ENCODE peak calls at places on chromosomes 13 and 19, in seven cellular contexts. One of them, this sample, is unnamed.

GRCh38 chr19:39409886-39410619 is 2.4 kb upstream of the PLEKHG2 start:
- DNase-seq in A549: no peak
- DNase-seq in H1: no peak
- DNase-seq in SK-N-SH: peak
- DNase-seq in IMR-90: no peak
- DNase-seq in HepG2: peak
- DNase-seq in K562: peak
- DNase-seq in this sample: no peak

GRCh38 chr19:49758292-49758691 is 4.8 kb downstream of the TSKS start:
- DNase-seq in IMR-90: peak
- DNase-seq in SK-N-SH: no peak
- DNase-seq in K562: no peak
- DNase-seq in A549: peak
- DNase-seq in HepG2: no peak
- DNase-seq in H1: no peak
- DNase-seq in this sample: no peak

GRCh38 chr13:51619614-51620013 is 35.4 kb downstream of the WDFY2 start:
- DNase-seq in IMR-90: peak
- DNase-seq in K562: no peak
- DNase-seq in SK-N-SH: no peak
- DNase-seq in HepG2: no peak
- DNase-seq in A549: no peak
- DNase-seq in H1: no peak
- DNase-seq in this sample: no peak

GRCh38 chr13:31896427-31896826 is 135.1 kb upstream of the FRY start:
- DNase-seq in A549: no peak
- DNase-seq in SK-N-SH: no peak
- DNase-seq in IMR-90: peak
- DNase-seq in K562: no peak
- DNase-seq in HepG2: no peak
- DNase-seq in H1: no peak
- DNase-seq in this sample: no peak

GRCh38 chr13:90321281-90321931 is 1026.1 kb upstream of the MIR17HG start:
- DNase-seq in IMR-90: no peak
- DNase-seq in SK-N-SH: no peak
- DNase-seq in A549: no peak
- DNase-seq in H1: no peak
- DNase-seq in HepG2: no peak
- DNase-seq in K562: no peak
- DNase-seq in this sample: no peak

GRCh38 chr13:111519041-111519440 is 198.6 kb downstream of the TEX29 start:
- DNase-seq in SK-N-SH: no peak
- DNase-seq in H1: no peak
- DNase-seq in IMR-90: no peak
- DNase-seq in HepG2: no peak
- DNase-seq in K562: no peak
- DNase-seq in A549: no peak
- DNase-seq in this sample: no peak

GRCh38 chr13:91946498-91947070 is 548.2 kb downstream of the GPC5 start:
- DNase-seq in HepG2: peak
- DNase-seq in K562: peak
- DNase-seq in SK-N-SH: peak
- DNase-seq in IMR-90: peak
- DNase-seq in H1: no peak
- DNase-seq in A549: peak
- DNase-seq in this sample: no peak

GRCh38 chr19:17871878-17872250 is at the start of gene SLC5A5:
- DNase-seq in A549: no peak
- DNase-seq in IMR-90: no peak
- DNase-seq in HepG2: no peak
- DNase-seq in H1: no peak
- DNase-seq in K562: no peak
- DNase-seq in SK-N-SH: peak
- DNase-seq in this sample: no peak

GRCh38 chr19:38224014-38224862 is at the start of gene DPF1:
- DNase-seq in K562: peak
- DNase-seq in IMR-90: peak
- DNase-seq in A549: peak
- DNase-seq in SK-N-SH: peak
- DNase-seq in HepG2: peak
- DNase-seq in H1: no peak
- DNase-seq in this sample: peak

GRCh38 chr19:47494729-47495128 is 10.7 kb upstream of the KPTN start:
- DNase-seq in HepG2: no peak
- DNase-seq in IMR-90: no peak
- DNase-seq in H1: no peak
- DNase-seq in K562: no peak
- DNase-seq in A549: no peak
- DNase-seq in SK-N-SH: peak
- DNase-seq in this sample: no peak

GRCh38 chr13:99260216-99260615 is 2.0 kb upstream of the GPR18 start:
- DNase-seq in K562: no peak
- DNase-seq in HepG2: no peak
- DNase-seq in IMR-90: peak
- DNase-seq in SK-N-SH: no peak
- DNase-seq in A549: no peak
- DNase-seq in H1: no peak
- DNase-seq in this sample: no peak

GRCh38 chr19:34507414-34508067 is 26.0 kb downstream of the WTIP start:
- DNase-seq in A549: no peak
- DNase-seq in HepG2: no peak
- DNase-seq in IMR-90: no peak
- DNase-seq in H1: no peak
- DNase-seq in SK-N-SH: peak
- DNase-seq in K562: peak
- DNase-seq in this sample: no peak

GRCh38 chr13:85362980-85363379 is 436.2 kb downstream of the SLITRK6 start:
- DNase-seq in HepG2: no peak
- DNase-seq in K562: no peak
- DNase-seq in A549: no peak
- DNase-seq in H1: no peak
- DNase-seq in SK-N-SH: no peak
- DNase-seq in IMR-90: no peak
- DNase-seq in this sample: no peak

GRCh38 chr13:55727683-55728082 is 1413.0 kb upstream of the PRR20A start:
- DNase-seq in SK-N-SH: no peak
- DNase-seq in K562: no peak
- DNase-seq in A549: no peak
- DNase-seq in IMR-90: no peak
- DNase-seq in H1: no peak
- DNase-seq in HepG2: no peak
- DNase-seq in this sample: no peak

GRCh38 chr13:108176685-108177274 is 38.6 kb downstream of the LIG4 start:
- DNase-seq in K562: peak
- DNase-seq in A549: peak
- DNase-seq in H1: no peak
- DNase-seq in HepG2: peak
- DNase-seq in SK-N-SH: peak
- DNase-seq in IMR-90: peak
- DNase-seq in this sample: no peak

GRCh38 chr19:18858906-18859646 is 27.3 kb downstream of the UPF1 start:
- DNase-seq in K562: no peak
- DNase-seq in A549: no peak
- DNase-seq in IMR-90: no peak
- DNase-seq in SK-N-SH: no peak
- DNase-seq in H1: no peak
- DNase-seq in HepG2: no peak
- DNase-seq in this sample: no peak

GRCh38 chr13:26946675-26947342 is 186.2 kb upstream of the GPR12 start:
- DNase-seq in SK-N-SH: peak
- DNase-seq in IMR-90: peak
- DNase-seq in A549: peak
- DNase-seq in HepG2: peak
- DNase-seq in H1: no peak
- DNase-seq in K562: peak
- DNase-seq in this sample: peak

GRCh38 chr19:50158577-50158976 is 4.5 kb downstream of the IZUMO2 start:
- DNase-seq in H1: no peak
- DNase-seq in SK-N-SH: no peak
- DNase-seq in K562: peak
- DNase-seq in A549: no peak
- DNase-seq in IMR-90: no peak
- DNase-seq in HepG2: no peak
- DNase-seq in this sample: no peak

GRCh38 chr19:19120308-19121156 is 17.7 kb downstream of the TMEM161A start:
- DNase-seq in SK-N-SH: peak
- DNase-seq in H1: peak
- DNase-seq in HepG2: peak
- DNase-seq in IMR-90: peak
- DNase-seq in A549: no peak
- DNase-seq in K562: peak
- DNase-seq in this sample: no peak

GRCh38 chr13:30395192-30396158 is 26.8 kb upstream of the UBE2L5 start:
- DNase-seq in HepG2: peak
- DNase-seq in SK-N-SH: peak
- DNase-seq in IMR-90: peak
- DNase-seq in K562: no peak
- DNase-seq in H1: no peak
- DNase-seq in A549: peak
- DNase-seq in this sample: peak

GRCh38 chr19:28633223-28634030 is 579.5 kb downstream of the UQCRFS1 start:
- DNase-seq in IMR-90: peak
- DNase-seq in A549: no peak
- DNase-seq in HepG2: no peak
- DNase-seq in SK-N-SH: peak
- DNase-seq in K562: peak
- DNase-seq in H1: peak
- DNase-seq in this sample: no peak
- TF ChIP-seq RFX5 in IMR-90: no peak
- TF ChIP-seq RFX5 in A549: no peak
- TF ChIP-seq RFX5 in HepG2: no peak
- TF ChIP-seq RFX5 in SK-N-SH: no peak
- TF ChIP-seq RFX5 in K562: no peak
- TF ChIP-seq RFX5 in H1: no peak
- TF ChIP-seq RFX5 in this sample: no peak

DNA sequence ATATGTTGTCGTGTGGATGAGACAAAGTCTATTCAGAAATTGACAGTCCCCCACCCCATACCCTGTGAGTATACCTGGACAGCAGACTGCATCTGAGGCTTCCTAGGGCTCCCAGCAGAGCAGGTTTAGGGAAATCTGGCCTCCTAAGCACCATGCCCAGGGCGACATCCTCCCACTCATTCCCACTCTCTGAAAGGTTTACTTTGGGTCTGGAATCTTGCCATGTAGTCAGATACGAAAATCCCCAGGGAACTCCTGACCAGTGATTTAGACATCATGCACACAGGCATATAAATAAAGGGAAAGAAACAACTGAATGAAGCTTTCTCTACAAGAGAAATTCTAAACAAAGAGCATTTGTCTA is 717 bp upstream of the NALCN start:
- DNase-seq in IMR-90: peak
- DNase-seq in SK-N-SH: peak
- DNase-seq in HepG2: no peak
- DNase-seq in K562: no peak
- DNase-seq in A549: peak
- DNase-seq in H1: no peak
- DNase-seq in this sample: no peak
- TF ChIP-seq RFX5 in IMR-90: no peak
- TF ChIP-seq RFX5 in SK-N-SH: no peak
- TF ChIP-seq RFX5 in HepG2: no peak
- TF ChIP-seq RFX5 in K562: no peak
- TF ChIP-seq RFX5 in A549: no peak
- TF ChIP-seq RFX5 in H1: no peak
- TF ChIP-seq RFX5 in this sample: no peak

DNA sequence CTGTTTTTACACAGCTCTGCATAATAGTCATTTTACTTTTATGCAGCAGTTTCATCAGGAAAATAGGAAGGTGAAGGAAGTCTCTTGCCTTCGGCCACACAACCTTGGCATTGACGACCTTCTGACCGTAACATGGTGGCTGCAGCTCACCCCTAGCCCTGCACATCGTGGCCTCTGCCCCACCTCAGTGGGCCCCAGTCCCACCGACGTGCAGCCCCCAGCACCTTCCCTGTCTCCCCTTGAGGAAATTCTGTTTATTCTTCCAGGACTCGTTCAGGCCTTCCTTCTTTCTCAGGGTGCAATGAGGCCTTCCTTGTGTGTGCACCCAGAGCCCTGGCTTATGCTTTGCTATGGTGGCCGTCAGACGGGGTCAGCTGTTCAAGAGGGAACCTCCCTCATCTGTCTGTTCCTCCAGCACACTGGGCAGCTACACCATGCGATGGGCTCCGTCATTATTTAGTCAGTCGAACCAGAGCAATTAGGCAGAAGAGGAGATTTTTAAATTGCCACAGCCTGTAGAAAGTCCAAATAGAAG is 33.3 kb downstream of the TMEM255B start:
- DNase-seq in HepG2: no peak
- DNase-seq in IMR-90: no peak
- DNase-seq in K562: no peak
- DNase-seq in H1: no peak
- DNase-seq in SK-N-SH: no peak
- DNase-seq in A549: no peak
- DNase-seq in this sample: no peak
- TF ChIP-seq RFX5 in HepG2: no peak
- TF ChIP-seq RFX5 in IMR-90: no peak
- TF ChIP-seq RFX5 in K562: no peak
- TF ChIP-seq RFX5 in H1: no peak
- TF ChIP-seq RFX5 in SK-N-SH: no peak
- TF ChIP-seq RFX5 in A549: no peak
- TF ChIP-seq RFX5 in this sample: no peak

GRCh38 chr13:39419068-39419467 is 183.9 kb downstream of the LHFPL6 start:
- DNase-seq in HepG2: no peak
- DNase-seq in K562: no peak
- DNase-seq in IMR-90: no peak
- DNase-seq in H1: no peak
- DNase-seq in SK-N-SH: no peak
- DNase-seq in A549: no peak
- DNase-seq in this sample: no peak

GRCh38 chr13:39418424-39418823 is 184.6 kb downstream of the LHFPL6 start:
- DNase-seq in SK-N-SH: no peak
- DNase-seq in HepG2: no peak
- DNase-seq in H1: no peak
- DNase-seq in K562: no peak
- DNase-seq in IMR-90: no peak
- DNase-seq in A549: no peak
- DNase-seq in this sample: no peak

GRCh38 chr13:39417131-39417530 is 185.9 kb downstream of the LHFPL6 start:
- DNase-seq in HepG2: no peak
- DNase-seq in A549: no peak
- DNase-seq in K562: no peak
- DNase-seq in H1: no peak
- DNase-seq in SK-N-SH: peak
- DNase-seq in IMR-90: no peak
- DNase-seq in this sample: no peak

GRCh38 chr13:39419866-39420265 is 183.1 kb downstream of the LHFPL6 start:
- DNase-seq in HepG2: no peak
- DNase-seq in IMR-90: no peak
- DNase-seq in A549: no peak
- DNase-seq in K562: no peak
- DNase-seq in H1: no peak
- DNase-seq in SK-N-SH: no peak
- DNase-seq in this sample: no peak

DNA sequence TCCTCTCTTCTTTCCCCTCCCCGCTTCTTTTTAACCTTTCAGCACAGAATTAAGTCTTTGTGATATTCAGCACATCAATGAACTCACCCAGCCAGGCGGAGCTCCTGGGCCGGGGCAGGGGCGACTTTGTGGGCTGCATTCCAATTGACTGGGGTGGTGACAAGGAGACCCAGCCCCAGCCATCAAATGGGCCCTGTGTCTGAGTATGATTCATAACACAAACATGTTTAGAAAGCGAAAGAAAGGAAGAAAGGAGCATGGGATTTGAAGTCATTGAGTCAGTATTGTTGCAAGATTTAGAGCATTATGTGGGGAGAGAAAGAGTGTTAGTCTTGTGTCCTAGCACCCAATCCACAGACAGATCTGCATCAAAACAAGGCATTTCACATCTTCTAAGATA is 185.3 kb downstream of the LHFPL6 start:
- DNase-seq in HepG2: no peak
- DNase-seq in SK-N-SH: no peak
- DNase-seq in H1: peak
- DNase-seq in A549: no peak
- DNase-seq in IMR-90: peak
- DNase-seq in K562: no peak
- DNase-seq in this sample: no peak
- TF ChIP-seq RFX5 in HepG2: no peak
- TF ChIP-seq RFX5 in SK-N-SH: no peak
- TF ChIP-seq RFX5 in H1: no peak
- TF ChIP-seq RFX5 in A549: no peak
- TF ChIP-seq RFX5 in IMR-90: no peak
- TF ChIP-seq RFX5 in K562: no peak
- TF ChIP-seq RFX5 in this sample: no peak

This sample was measured in GM12878.